ENCODE peak calls at places on chromosomes 5 and 9, in nine cellular contexts. C, S, V, E, B, Y, O, T and H are unnamed samples.

GRCh38 chr5:135834639-135835529 is at the start of gene SLC25A48:
- DNase-seq in C (no peak), S (peak), V (peak), E (peak), B (no peak), Y (peak), O (no peak), T (no peak), H (peak)

GRCh38 chr5:146380714-146381113 is 42.1 kb downstream of the POU4F3 start:
- DNase-seq in C (no peak), S (no peak), V (no peak), E (no peak), B (no peak), Y (no peak), O (no peak), T (no peak), H (no peak)

GRCh38 chr5:174231961-174232487 is 186.5 kb downstream of the NSG2 start:
- DNase-seq in C (peak), S (peak), V (no peak), E (peak), B (no peak), Y (no peak), O (no peak), T (no peak), H (no peak)

GRCh38 chr5:139137703-139138102 is 60.5 kb downstream of the SIL1 start:
- DNase-seq in C (peak), S (peak), V (peak), E (peak), B (peak), Y (no peak), O (peak), T (no peak), H (no peak)

GRCh38 chr9:21402387-21403247 is 6.3 kb upstream of the IFNA8 start:
- DNase-seq in C (no peak), S (no peak), V (peak), E (no peak), B (no peak), Y (peak), O (no peak), T (no peak), H (peak)

GRCh38 chr9:113934826-113935676 is 58.9 kb downstream of the ZNF618 start:
- DNase-seq in C (no peak), S (no peak), V (no peak), E (no peak), B (no peak), Y (no peak), O (no peak), T (no peak), H (no peak)

GRCh38 chr9:81609782-81610738 is 79.3 kb downstream of the TLE1 start:
- DNase-seq in C (no peak), S (peak), V (no peak), E (no peak), B (peak), Y (no peak), O (peak), T (no peak), H (no peak)

GRCh38 chr9:31210982-31211570 is 1173.4 kb upstream of the ACO1 start:
- DNase-seq in C (no peak), S (peak), V (no peak), E (peak), B (no peak), Y (peak), O (no peak), T (peak), H (peak)

GRCh38 chr5:150615141-150615699 is 25.2 kb upstream of the SYNPO start:
- DNase-seq in C (peak), S (peak), V (no peak), E (peak), B (peak), Y (no peak), O (no peak), T (peak), H (no peak)

GRCh38 chr9:23117621-23118020 is 671.0 kb downstream of the DMRTA1 start:
- DNase-seq in C (no peak), S (no peak), V (no peak), E (no peak), B (peak), Y (no peak), O (peak), T (no peak), H (no peak)

DNA sequence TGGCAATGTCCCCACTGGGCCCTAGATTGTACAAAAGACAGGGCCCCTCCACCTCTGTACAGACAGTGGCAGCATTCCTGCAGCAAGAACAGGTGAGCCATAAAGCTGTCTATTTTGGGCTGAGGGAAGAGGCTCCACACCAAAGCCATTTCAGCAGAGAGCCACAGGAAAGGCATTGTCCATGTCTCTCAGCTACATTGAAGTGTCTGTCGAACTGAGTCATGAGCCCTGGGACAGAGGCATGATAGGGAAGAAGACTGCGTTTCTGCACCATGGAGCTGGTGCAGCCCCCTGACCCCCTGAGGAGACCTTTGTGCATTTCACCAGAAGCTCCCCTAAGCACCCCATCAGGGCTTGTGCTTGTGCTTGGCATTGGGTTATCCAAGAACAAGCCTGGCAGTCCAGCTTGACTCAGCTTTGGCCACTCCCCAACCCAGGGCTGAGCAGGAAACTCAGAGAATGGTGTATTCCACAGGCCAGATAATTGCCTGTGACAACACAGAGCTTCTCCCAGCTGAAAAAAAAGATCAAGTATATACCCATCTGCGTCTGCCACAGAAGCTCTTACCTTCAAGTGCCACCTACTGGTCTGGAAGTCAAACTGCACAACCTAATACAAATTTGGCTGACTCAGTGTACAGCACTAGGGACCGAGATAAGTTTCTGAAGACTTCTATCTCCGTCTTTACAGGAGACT is 5.9 kb upstream of the FRMD3 start:
- DNase-seq in C (peak), S (peak), V (peak), E (peak), B (peak), Y (peak), O (peak), T (no peak), H (peak)
- TF ChIP-seq CTCF in C (peak), S (peak), V (peak), E (peak), B (peak), Y (peak), O (peak), T (peak), H (peak)

DNA sequence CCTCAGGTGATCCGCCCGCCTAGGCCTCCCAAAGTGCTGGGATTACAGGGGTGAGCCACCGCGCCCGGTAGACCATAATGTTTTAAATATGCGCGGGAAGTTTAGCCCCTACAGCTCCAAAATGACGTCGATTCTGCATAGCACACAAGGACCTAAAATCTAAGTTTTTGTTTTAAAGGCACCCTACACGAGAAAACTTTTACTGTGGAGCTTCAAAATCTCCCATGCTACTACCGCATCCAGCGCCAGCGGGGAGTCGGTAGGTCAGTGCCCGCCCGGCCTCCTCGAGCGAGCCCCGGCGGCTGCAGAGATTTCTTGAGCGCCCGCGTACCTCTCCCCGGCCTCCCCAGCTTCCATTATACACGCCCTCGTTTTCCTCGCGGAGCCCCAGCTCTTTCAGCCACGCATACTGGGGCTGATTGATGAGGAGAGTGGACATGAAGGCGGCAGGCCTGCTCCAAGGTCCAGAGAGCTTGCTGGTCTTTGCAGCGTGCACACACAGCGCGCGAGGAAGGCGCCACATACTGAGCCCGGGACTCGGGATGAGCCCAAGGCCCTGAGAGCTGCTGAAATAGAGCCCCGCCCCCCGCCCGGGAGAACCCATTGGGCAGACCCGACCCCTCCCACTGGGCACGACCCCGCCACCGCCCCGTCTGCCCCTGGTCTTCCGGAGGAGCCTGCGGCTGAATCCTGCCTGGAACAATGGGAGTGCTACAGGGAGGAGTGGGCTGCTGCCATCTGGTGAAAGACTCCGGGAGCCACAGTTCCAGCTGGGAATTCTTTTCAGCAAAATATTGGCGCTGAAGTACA is at the start of gene ALDH7A1:
- DNase-seq in C (peak), S (peak), V (peak), E (peak), B (peak), Y (peak), O (peak), T (peak), H (peak)
- TF ChIP-seq CTCF in C (peak), S (peak), V (peak), E (no peak), B (peak), Y (peak), O (peak), T (peak), H (no peak)

GRCh38 chr9:130997925-130998595 is 10.9 kb upstream of the LAMC3 start:
- DNase-seq in C (peak), S (peak), V (peak), E (peak), B (peak), Y (peak), O (peak), T (peak), H (peak)
- TF ChIP-seq CTCF in C (peak), S (peak), V (peak), E (peak), B (peak), Y (peak), O (peak), T (peak), H (peak)

DNA sequence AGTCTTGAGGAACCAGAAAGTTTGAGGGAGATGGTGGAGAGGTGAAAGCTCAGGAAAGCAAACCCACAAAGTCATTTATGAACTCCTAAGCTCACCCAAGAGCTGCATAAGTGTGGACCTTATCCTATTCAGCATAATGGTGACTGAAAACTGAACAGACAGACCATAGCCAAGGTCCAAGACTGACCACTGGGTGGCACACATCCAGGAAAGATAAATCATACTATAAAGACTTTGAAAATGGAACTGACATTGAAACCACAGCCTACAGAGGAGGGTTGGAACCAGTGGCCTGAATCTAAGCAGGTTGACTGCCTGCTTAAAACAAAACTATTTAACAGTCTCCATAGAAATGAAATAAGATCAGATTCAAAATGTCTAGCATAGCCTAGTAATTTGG is 121.1 kb upstream of the RGS7BP start:
- DNase-seq in C (peak), S (peak), V (peak), E (no peak), B (peak), Y (peak), O (no peak), T (no peak), H (peak)
- TF ChIP-seq CTCF in C (no peak), S (peak), V (peak), E (no peak), B (peak), Y (peak), O (no peak), T (no peak), H (peak)

DNA sequence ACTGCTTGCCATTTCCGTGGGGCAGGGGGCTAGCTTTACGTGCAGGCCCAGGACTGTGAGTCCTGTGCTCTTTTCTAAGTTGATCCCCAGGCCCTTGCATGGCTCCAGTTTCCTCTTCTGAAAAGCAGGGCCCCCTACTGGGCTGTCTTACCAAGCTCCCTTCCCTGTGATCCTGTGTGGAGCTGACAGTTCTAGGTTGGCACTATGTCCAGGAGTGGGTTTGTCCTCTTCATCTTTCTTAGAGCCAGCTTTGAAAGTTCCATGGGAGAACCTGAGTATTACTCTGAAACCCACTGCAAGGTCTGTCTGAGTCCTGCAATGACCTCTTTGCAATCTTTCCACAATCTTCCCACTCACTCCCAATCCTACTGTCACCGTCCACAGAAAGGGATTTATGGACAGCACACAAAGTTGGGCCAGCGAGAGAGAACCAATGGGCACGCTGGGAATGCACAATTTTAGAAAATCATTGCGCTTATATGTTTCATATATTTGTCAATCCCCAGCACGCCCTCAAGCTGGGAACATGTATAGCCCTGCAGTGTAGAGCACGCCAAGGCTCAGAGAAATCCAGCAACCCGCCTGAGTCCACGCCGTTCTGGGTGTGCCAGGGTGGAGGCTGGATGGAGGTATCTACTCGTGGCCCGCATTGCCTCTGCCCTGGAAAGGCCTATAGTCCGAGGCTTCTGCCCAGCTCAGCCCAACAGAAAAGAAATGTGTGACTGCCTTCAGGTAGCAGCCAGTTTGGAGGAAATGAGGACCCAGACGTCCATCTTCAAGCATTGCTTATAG is 18.0 kb downstream of the S1PR3 start:
- DNase-seq in C (no peak), S (peak), V (no peak), E (no peak), B (no peak), Y (no peak), O (no peak), T (no peak), H (no peak)
- TF ChIP-seq CTCF in C (no peak), S (peak), V (peak), E (no peak), B (peak), Y (no peak), O (peak), T (no peak), H (no peak)